ENCODE peak calls at places on chromosomes 3 and 15, in seven cellular contexts. M, P, I, J, H, C and X are unnamed samples.

GRCh38 chr15:67035886-67036285 is 29.5 kb upstream of the SMAD3 start:
- DNase-seq in M (no peak), P (no peak), I (peak), J (no peak), H (peak), C (no peak), X (no peak)

GRCh38 chr3:55006277-55006676 is 78.4 kb upstream of the LRTM1 start:
- DNase-seq in M (no peak), P (no peak), I (no peak), J (no peak), H (no peak), C (no peak), X (no peak)

GRCh38 chr3:51559266-51559907 is 20.9 kb downstream of the RAD54L2 start:
- DNase-seq in M (peak), P (no peak), I (peak), J (no peak), H (no peak), C (peak), X (no peak)

GRCh38 chr3:45716790-45717336 is 27.7 kb downstream of the SACM1L start:
- DNase-seq in M (no peak), P (no peak), I (no peak), J (no peak), H (no peak), C (no peak), X (no peak)

GRCh38 chr3:10550705-10551104 is 45.3 kb upstream of the ATP2B2 start:
- DNase-seq in M (no peak), P (no peak), I (no peak), J (no peak), H (no peak), C (peak), X (no peak)

GRCh38 chr3:33664195-33664594 is 53.9 kb downstream of the CLASP2 start:
- DNase-seq in M (peak), P (no peak), I (peak), J (no peak), H (no peak), C (no peak), X (no peak)

GRCh38 chr15:93173369-93173768 is 84.4 kb upstream of the RGMA start:
- DNase-seq in M (peak), P (no peak), I (peak), J (no peak), H (no peak), C (no peak), X (no peak)

GRCh38 chr3:120823156-120823555 is 80.6 kb downstream of the GTF2E1 start:
- DNase-seq in M (no peak), P (no peak), I (no peak), J (no peak), H (no peak), C (no peak), X (no peak)

GRCh38 chr3:64157150-64158035 is 67.9 kb downstream of the PRICKLE2 start:
- DNase-seq in M (peak), P (no peak), I (no peak), J (no peak), H (no peak), C (no peak), X (no peak)

GRCh38 chr15:59401810-59402569 is 29.3 kb upstream of the MYO1E start:
- DNase-seq in M (no peak), P (no peak), I (no peak), J (no peak), H (no peak), C (no peak), X (no peak)

GRCh38 chr15:83108266-83109219 is 1.1 kb downstream of the TM6SF1 start:
- DNase-seq in M (no peak), P (peak), I (peak), J (peak), H (peak), C (peak), X (no peak)

GRCh38 chr3:160179906-160180305 is 45.3 kb upstream of the C3orf80 start:
- DNase-seq in M (no peak), P (no peak), I (no peak), J (no peak), H (no peak), C (no peak), X (no peak)

GRCh38 chr15:81795899-81796298 is 249.9 kb downstream of the MEX3B start:
- DNase-seq in M (no peak), P (no peak), I (no peak), J (no peak), H (no peak), C (no peak), X (no peak)

GRCh38 chr3:110881069-110881468 is 190.5 kb upstream of the NECTIN3 start:
- DNase-seq in M (peak), P (peak), I (peak), J (no peak), H (no peak), C (no peak), X (no peak)

GRCh38 chr3:127610105-127610504 is 11.9 kb downstream of the MCM2 start:
- DNase-seq in M (peak), P (no peak), I (peak), J (no peak), H (no peak), C (no peak), X (no peak)

GRCh38 chr3:62670351-62670750 is 204.9 kb downstream of the CADPS start:
- DNase-seq in M (no peak), P (no peak), I (no peak), J (no peak), H (no peak), C (no peak), X (no peak)

GRCh38 chr15:45114076-45114750 is at the start of the genes DUOX2 and DUOXA2:
- DNase-seq in M (no peak), P (no peak), I (no peak), J (no peak), H (no peak), C (no peak), X (no peak)

GRCh38 chr15:57732526-57733331 is 26.2 kb downstream of the POLR2M start:
- DNase-seq in M (peak), P (peak), I (peak), J (no peak), H (peak), C (peak), X (no peak)

GRCh38 chr15:86139828-86140227 is 60.2 kb downstream of the AGBL1 start:
- DNase-seq in M (no peak), P (no peak), I (no peak), J (no peak), H (no peak), C (no peak), X (no peak)

GRCh38 chr15:33026614-33027013 is 167.9 kb downstream of the FMN1 start:
- DNase-seq in M (no peak), P (no peak), I (no peak), J (no peak), H (no peak), C (no peak), X (no peak)

GRCh38 chr3:116264546-116265174 is 180.6 kb downstream of the LSAMP start:
- DNase-seq in M (no peak), P (no peak), I (no peak), J (no peak), H (no peak), C (no peak), X (no peak)

GRCh38 chr3:45612918-45613602 is 18.5 kb downstream of the LIMD1 start:
- DNase-seq in M (peak), P (no peak), I (peak), J (peak), H (peak), C (no peak), X (no peak)

GRCh38 chr15:25797035-25797434 is 66.1 kb downstream of the ATP10A start:
- DNase-seq in M (no peak), P (no peak), I (no peak), J (no peak), H (no peak), C (no peak), X (no peak)

GRCh38 chr3:89332311-89333159 is 225.1 kb downstream of the EPHA3 start:
- DNase-seq in M (no peak), P (no peak), I (peak), J (no peak), H (no peak), C (no peak), X (no peak)

GRCh38 chr15:59205839-59206622 is 612 bp upstream of the LDHAL6B start:
- DNase-seq in M (no peak), P (no peak), I (no peak), J (no peak), H (peak), C (no peak), X (no peak)

GRCh38 chr3:13687409-13687989 is 138.6 kb downstream of the FBLN2 start:
- DNase-seq in M (no peak), P (peak), I (no peak), J (no peak), H (no peak), C (no peak), X (no peak)

GRCh38 chr15:45869034-45869668 is 234.3 kb downstream of the SQOR start:
- DNase-seq in M (no peak), P (no peak), I (no peak), J (no peak), H (no peak), C (no peak), X (no peak)

GRCh38 chr15:80770356-80770705 is 8.8 kb upstream of the CEMIP start:
- DNase-seq in M (no peak), P (no peak), I (no peak), J (no peak), H (no peak), C (no peak), X (no peak)

GRCh38 chr15:28975766-28976179 is 90.0 kb downstream of the APBA2 start:
- DNase-seq in M (peak), P (no peak), I (peak), J (no peak), H (peak), C (peak), X (peak)

GRCh38 chr15:50124557-50125080 is 5.6 kb upstream of the ATP8B4 start:
- DNase-seq in M (no peak), P (no peak), I (no peak), J (no peak), H (no peak), C (no peak), X (no peak)

GRCh38 chr3:56314842-56315241 is 153.4 kb downstream of the ERC2 start:
- DNase-seq in M (no peak), P (no peak), I (peak), J (no peak), H (no peak), C (no peak), X (no peak)

GRCh38 chr3:107627962-107628542 is 105.3 kb downstream of the BBX start:
- DNase-seq in M (peak), P (no peak), I (no peak), J (no peak), H (no peak), C (no peak), X (no peak)
- TF ChIP-seq CTCF in M (peak), P (no peak), I (peak), J (no peak), H (peak), C (no peak), X (peak)

GRCh38 chr3:184769771-184770170 is 42.2 kb upstream of the VPS8 start:
- DNase-seq in M (peak), P (no peak), I (no peak), J (peak), H (no peak), C (no peak), X (no peak)
- TF ChIP-seq CTCF in M (no peak), P (no peak), I (no peak), J (no peak), H (no peak), C (no peak), X (no peak)

GRCh38 chr3:38840987-38841386 is 25.0 kb upstream of the SCN10A start:
- DNase-seq in M (no peak), P (no peak), I (no peak), J (no peak), H (no peak), C (no peak), X (no peak)
- TF ChIP-seq CTCF in M (no peak), P (no peak), I (peak), J (no peak), H (no peak), C (peak), X (no peak)

GRCh38 chr3:53235545-53235944 is 20.3 kb downstream of the TKT start:
- DNase-seq in M (no peak), P (no peak), I (no peak), J (no peak), H (no peak), C (no peak), X (no peak)

GRCh38 chr3:53236112-53236841 is 19.5 kb downstream of the TKT start:
- DNase-seq in M (peak), P (peak), I (peak), J (no peak), H (no peak), C (peak), X (no peak)

GRCh38 chr3:53234841-53235232 is 21.0 kb downstream of the TKT start:
- DNase-seq in M (no peak), P (no peak), I (no peak), J (no peak), H (no peak), C (no peak), X (peak)

GRCh38 chr3:53232641-53233377 is 23.0 kb downstream of the TKT start:
- DNase-seq in M (no peak), P (no peak), I (no peak), J (no peak), H (no peak), C (no peak), X (no peak)

DNA sequence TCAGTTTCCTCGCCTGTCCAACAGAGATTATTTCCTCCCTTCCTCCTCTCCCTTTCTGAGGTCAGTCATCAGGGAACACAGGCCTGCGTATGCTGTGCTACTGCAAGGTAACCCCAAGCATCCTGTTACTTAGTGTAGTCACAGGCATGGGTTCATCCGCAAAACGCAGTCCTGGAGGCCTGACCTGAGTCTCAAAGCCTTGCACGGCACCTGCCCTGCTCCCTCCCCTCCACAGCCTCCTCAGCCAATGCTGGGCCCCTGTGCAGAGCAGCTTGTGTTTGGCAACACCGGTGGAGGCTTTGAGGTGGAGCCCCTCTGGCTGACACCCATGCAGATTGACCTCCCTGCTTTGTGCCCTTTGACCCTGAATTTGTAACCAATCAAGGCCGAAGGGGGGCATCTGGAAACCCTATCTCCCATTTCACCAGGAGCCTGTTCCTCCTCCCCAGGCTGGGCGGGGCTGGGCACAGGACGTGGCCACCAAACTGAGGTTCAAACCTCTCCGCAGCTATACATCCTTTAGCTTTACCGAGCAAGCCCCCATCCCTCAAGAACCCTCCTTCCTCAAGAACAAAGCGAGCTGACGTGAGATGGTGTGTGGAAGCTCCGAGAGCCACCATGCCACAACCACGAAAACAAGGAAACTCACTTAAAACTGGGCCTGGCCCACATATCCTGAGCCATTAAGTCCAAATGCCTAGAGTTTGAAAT is 21.5 kb downstream of the TKT start:
- DNase-seq in M (no peak), P (no peak), I (no peak), J (no peak), H (no peak), C (no peak), X (peak)
- TF ChIP-seq CTCF in M (no peak), P (no peak), I (no peak), J (no peak), H (no peak), C (no peak), X (no peak)

DNA sequence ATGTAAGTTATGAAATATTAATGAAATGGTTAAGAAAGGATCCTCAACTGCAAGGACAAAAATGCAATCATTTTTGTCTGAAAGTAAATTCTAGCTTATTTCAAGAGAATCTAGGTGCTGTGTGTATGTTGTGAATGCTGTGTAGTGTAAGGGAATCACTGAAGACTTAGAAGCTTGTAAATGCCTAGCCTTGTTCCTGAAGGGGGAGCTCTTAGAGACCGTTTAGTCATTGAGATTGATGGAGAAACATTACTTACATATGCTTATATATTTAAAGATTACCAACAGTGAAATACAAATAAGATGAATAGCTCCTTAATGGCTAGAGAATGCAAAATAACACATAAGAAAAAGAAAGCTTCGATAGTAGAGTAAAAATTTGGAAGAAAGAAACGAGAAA is 67.9 kb downstream of the CNTN4 start:
- DNase-seq in M (no peak), P (no peak), I (no peak), J (no peak), H (no peak), C (no peak), X (no peak)
- TF ChIP-seq CTCF in M (no peak), P (no peak), I (no peak), J (no peak), H (peak), C (no peak), X (peak)

GRCh38 chr15:69032703-69033373 is 18.3 kb downstream of the NOX5 start:
- DNase-seq in M (no peak), P (no peak), I (no peak), J (no peak), H (no peak), C (no peak), X (no peak)

GRCh38 chr15:69027976-69028518 is 13.6 kb downstream of the NOX5 start:
- DNase-seq in M (no peak), P (no peak), I (no peak), J (no peak), H (no peak), C (no peak), X (no peak)

GRCh38 chr15:69034352-69034751 is 19.9 kb downstream of the NOX5 start:
- DNase-seq in M (peak), P (no peak), I (peak), J (no peak), H (no peak), C (no peak), X (no peak)

GRCh38 chr15:69032006-69032405 is 17.5 kb downstream of the NOX5 start:
- DNase-seq in M (peak), P (no peak), I (no peak), J (no peak), H (no peak), C (no peak), X (no peak)

DNA sequence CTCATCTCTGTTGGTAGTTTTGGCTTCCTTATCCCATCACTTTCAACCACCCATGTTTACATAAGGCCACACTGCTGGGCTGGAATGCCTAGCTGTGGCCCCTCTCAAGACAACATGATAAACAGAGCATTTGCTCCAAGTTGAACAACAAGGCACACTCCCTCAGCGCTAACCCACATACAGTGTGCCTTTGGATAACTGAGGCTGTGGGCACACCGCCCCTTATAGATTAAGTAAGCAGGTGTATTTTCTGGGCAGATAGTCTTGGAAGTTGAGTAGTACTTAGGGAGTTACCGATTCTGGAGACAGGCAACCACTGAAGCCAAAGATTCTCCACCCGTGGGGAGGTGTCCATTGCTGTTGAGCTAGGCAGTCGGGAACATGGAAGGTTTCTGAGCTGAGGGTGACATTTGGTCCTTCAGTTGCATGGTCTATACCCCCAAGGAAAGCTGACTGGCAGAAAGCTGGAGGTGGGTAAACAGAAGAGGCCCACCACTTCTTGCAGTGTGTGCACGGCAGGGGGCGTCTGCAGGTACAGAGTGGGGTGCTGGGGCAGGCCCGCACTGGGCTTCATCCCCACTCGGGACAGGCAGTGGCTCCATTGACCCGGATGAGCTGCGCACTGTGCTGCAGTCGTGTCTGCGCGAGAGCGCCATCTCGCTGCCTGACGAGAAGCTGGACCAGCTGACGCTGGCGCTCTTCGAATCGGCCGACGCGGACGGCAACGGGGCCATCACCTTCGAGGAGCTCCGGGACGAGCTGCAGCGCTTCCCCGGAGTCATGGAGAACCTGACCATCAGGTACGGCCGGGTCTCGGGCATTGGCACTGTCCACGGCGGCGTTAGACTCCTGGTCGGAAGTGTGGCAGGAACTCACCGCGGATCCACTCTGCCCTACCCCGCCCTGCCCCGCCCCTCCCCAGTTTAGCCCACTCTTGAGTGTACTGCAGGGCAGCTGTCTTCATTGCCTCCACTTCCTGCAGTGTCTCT is 16.8 kb downstream of the NOX5 start:
- DNase-seq in M (peak), P (no peak), I (peak), J (no peak), H (peak), C (no peak), X (peak)
- TF ChIP-seq CTCF in M (peak), P (no peak), I (peak), J (peak), H (peak), C (peak), X (peak)

DNA sequence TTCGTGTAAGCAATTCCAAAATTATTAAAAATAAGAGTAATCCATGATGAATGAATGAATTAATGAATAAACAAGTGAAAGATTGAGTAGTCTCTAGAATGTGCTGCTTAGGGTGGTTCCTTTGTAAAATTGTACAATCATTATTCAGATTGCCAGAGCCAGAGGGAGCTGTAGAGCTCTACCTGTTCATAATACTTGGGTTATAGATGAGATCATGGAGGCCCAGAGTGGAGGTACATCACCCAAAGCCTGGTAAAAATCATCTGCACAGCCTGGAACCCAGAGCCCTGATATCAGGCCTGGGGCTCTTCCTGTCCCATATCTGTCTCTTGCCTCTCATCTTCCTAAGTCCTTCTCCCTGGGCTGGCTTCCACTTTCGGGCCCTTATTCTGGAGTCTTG is 297.2 kb downstream of the RPLP1 start:
- DNase-seq in M (peak), P (no peak), I (no peak), J (no peak), H (peak), C (no peak), X (no peak)
- TF ChIP-seq CTCF in M (peak), P (no peak), I (no peak), J (peak), H (peak), C (peak), X (peak)